ENCODE peak calls at places on chromosomes 13 and 19, in seven cellular contexts. B is brain microvascular endothelial cell, E is HL-60, J is cardiac fibroblast, U is cardiac muscle cell, C is AG10803, W is astrocyte. F is an unnamed sample.
A peak's percentile ranks its signal among the peaks of the same experiment; 100 is the strongest.

GRCh38 chr13:67045357-67045756 is 184.8 kb downstream of the PCDH9 start:
- DNase-seq in B (no peak), E (no peak), J (no peak), U (no peak), C (no peak), W (no peak), F (no peak)

GRCh38 chr13:95898256-95898655 is 154.9 kb downstream of the UGGT2 start:
- DNase-seq in B (no peak), E (no peak), J (no peak), U (no peak), C (no peak), W (peak; percentile 14), F (no peak)

GRCh38 chr19:41427647-41428480 is 690 bp upstream of the B3GNT8 start:
- DNase-seq in B (no peak), E (peak; percentile 86), J (no peak), U (peak; percentile 35), C (peak; percentile 15), W (no peak), F (peak; percentile 52)

GRCh38 chr13:24644051-24644450 is 36.2 kb upstream of the ATP12A start:
- DNase-seq in B (peak; percentile 61), E (no peak), J (peak; percentile 57), U (peak; percentile 83), C (peak; percentile 39), W (peak; percentile 45), F (no peak)

GRCh38 chr13:97249093-97249787 is 27.1 kb downstream of the MBNL2 start:
- DNase-seq in B (no peak), E (no peak), J (peak; percentile 86), U (peak; percentile 66), C (no peak), W (no peak), F (no peak)

GRCh38 chr13:110015253-110015652 is 228.9 kb upstream of the IRS2 start:
- DNase-seq in B (no peak), E (no peak), J (no peak), U (peak; percentile 6), C (no peak), W (peak; percentile 42), F (no peak)

GRCh38 chr19:29978139-29978538 is 36.1 kb downstream of the URI1 start:
- DNase-seq in B (no peak), E (no peak), J (no peak), U (no peak), C (no peak), W (no peak), F (no peak)

GRCh38 chr13:33349314-33349995 is 63.9 kb upstream of the STARD13 start:
- DNase-seq in B (peak; percentile 5), E (no peak), J (no peak), U (no peak), C (no peak), W (no peak), F (peak; percentile 16)

GRCh38 chr19:2189880-2190279 is 26.1 kb downstream of the DOT1L start:
- DNase-seq in B (no peak), E (no peak), J (no peak), U (no peak), C (no peak), W (no peak), F (no peak)

GRCh38 chr13:51453959-51454703 is 1.3 kb upstream of the INTS6 start:
- DNase-seq in B (no peak), E (peak; percentile 52), J (no peak), U (no peak), C (peak; percentile 8), W (no peak), F (peak; percentile 23)

GRCh38 chr19:40954573-40954972 is 36.5 kb upstream of the CYP2B6 start:
- DNase-seq in B (no peak), E (no peak), J (peak; percentile 5), U (no peak), C (no peak), W (no peak), F (peak; percentile 28)

GRCh38 chr19:27748551-27749152 is 1464.3 kb downstream of the UQCRFS1 start:
- DNase-seq in B (no peak), E (no peak), J (no peak), U (no peak), C (no peak), W (no peak), F (no peak)

GRCh38 chr19:51783373-51783772 is 11.6 kb upstream of the FPR3 start:
- DNase-seq in B (peak; percentile 8), E (peak; percentile 78), J (peak; percentile 51), U (peak; percentile 58), C (peak; percentile 28), W (no peak), F (no peak)

GRCh38 chr13:111033172-111034133 is 81.7 kb upstream of the ARHGEF7 start:
- DNase-seq in B (no peak), E (no peak), J (no peak), U (no peak), C (peak; percentile 25), W (no peak), F (no peak)

GRCh38 chr19:40599331-40600085 is 1.7 kb upstream of the LTBP4 start:
- DNase-seq in B (no peak), E (no peak), J (no peak), U (no peak), C (no peak), W (no peak), F (no peak)

GRCh38 chr13:99926014-99926731 is 45.4 kb downstream of the ZIC5 start:
- DNase-seq in B (peak; percentile 3), E (no peak), J (no peak), U (no peak), C (peak; percentile 25), W (peak; percentile 12), F (no peak)

GRCh38 chr13:43136940-43137574 is 113.7 kb downstream of the DNAJC15 start:
- DNase-seq in B (no peak), E (no peak), J (no peak), U (no peak), C (no peak), W (no peak), F (peak; percentile 55)

GRCh38 chr19:55278391-55279135 is 1.3 kb downstream of the HSPBP1 start:
- DNase-seq in B (no peak), E (no peak), J (no peak), U (no peak), C (no peak), W (no peak), F (no peak)

GRCh38 chr13:46908511-46908910 is 11.7 kb upstream of the HTR2A start:
- DNase-seq in B (no peak), E (no peak), J (peak; percentile 72), U (peak; percentile 76), C (peak; percentile 99), W (peak; percentile 84), F (no peak)

GRCh38 chr19:14511245-14511625 is 7.0 kb downstream of the DNAJB1 start:
- DNase-seq in B (no peak), E (no peak), J (no peak), U (no peak), C (no peak), W (no peak), F (no peak)

GRCh38 chr13:64633948-64634347 is 2596.2 kb downstream of the PCDH9 start:
- DNase-seq in B (no peak), E (no peak), J (no peak), U (no peak), C (no peak), W (peak; percentile 46), F (no peak)

GRCh38 chr13:95212962-95213850 is 88.0 kb downstream of the ABCC4 start:
- DNase-seq in B (no peak), E (peak; percentile 42), J (no peak), U (no peak), C (no peak), W (no peak), F (no peak)

GRCh38 chr13:58472483-58472882 is 840.9 kb downstream of the PCDH17 start:
- DNase-seq in B (no peak), E (no peak), J (no peak), U (no peak), C (no peak), W (no peak), F (no peak)

GRCh38 chr19:7492142-7493055 is 3.6 kb upstream of the PEX11G start:
- DNase-seq in B (no peak), E (peak; percentile 97), J (peak; percentile 56), U (peak; percentile 78), C (peak; percentile 77), W (no peak), F (no peak)

GRCh38 chr13:19673473-19674430 is 40.3 kb downstream of the MPHOSPH8 start:
- DNase-seq in B (no peak), E (no peak), J (peak; percentile 47), U (peak; percentile 37), C (no peak), W (no peak), F (no peak)

GRCh38 chr19:3132971-3133792 is 2.7 kb upstream of the GNA15 start:
- DNase-seq in B (peak; percentile 54), E (peak; percentile 95), J (no peak), U (peak; percentile 29), C (peak; percentile 82), W (peak; percentile 32), F (no peak)

GRCh38 chr19:51456541-51457290 is 1.5 kb downstream of the SIGLEC8 start:
- DNase-seq in B (no peak), E (no peak), J (no peak), U (no peak), C (no peak), W (no peak), F (no peak)

GRCh38 chr13:103883152-103883551 is 816.9 kb upstream of the SLC10A2 start:
- DNase-seq in B (peak; percentile 99), E (peak; percentile 49), J (peak; percentile 92), U (peak; percentile 95), C (peak; percentile 82), W (peak; percentile 92), F (peak; percentile 72)
- TF ChIP-seq CTCF in B (peak; percentile 78), E (no peak), J (peak; percentile 68), U (peak; percentile 72), C (peak; percentile 48), W (peak; percentile 78), F (peak; percentile 37)

DNA sequence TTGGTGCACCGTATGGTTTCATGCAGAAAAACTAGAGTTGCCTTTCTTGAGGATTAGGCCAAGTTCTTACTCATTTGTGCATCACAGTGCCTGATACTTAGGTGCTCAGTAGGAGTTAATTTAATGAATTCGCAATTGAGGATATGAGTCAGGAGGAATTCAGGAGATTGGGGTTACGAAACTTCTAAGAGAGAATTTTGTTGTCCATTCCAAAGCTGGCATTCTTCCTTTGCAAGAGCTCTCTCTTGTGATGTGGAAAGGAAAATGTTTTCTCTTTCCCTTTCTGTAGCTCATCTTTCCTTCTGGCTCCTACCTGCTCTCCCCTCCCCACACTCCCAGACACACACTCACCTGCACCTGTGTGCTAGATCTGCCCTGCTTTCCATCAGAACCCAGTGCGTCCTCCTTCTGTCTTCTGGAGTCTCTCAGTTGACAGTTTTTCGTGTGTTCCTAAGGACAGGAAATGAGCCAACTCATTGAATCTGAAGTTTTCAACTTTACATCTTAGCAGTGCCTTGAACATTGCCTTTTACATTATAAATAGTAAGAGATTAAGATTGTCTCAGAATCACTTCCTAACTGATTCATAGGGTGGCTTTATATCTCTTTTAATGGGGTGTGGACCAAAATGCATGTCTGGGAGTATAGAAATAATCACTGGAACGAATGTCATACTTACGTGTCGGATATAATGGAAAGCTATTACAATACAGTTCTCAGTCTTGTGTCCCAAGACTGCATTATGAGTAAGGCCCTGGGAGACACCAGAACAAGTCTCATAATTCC is 19.7 kb upstream of the ERCC5 start:
- DNase-seq in B (peak; percentile 59), E (no peak), J (peak; percentile 95), U (peak; percentile 95), C (peak; percentile 95), W (peak; percentile 94), F (no peak)
- TF ChIP-seq CTCF in B (no peak), E (no peak), J (no peak), U (peak; percentile 12), C (peak; percentile 36), W (no peak), F (no peak)

GRCh38 chr19:43595999-43596841 is at the start of the genes IRGQ and ZNF576:
- DNase-seq in B (peak; percentile 99), E (peak; percentile 100), J (peak; percentile 100), U (peak; percentile 100), C (peak; percentile 98), W (peak; percentile 92), F (peak; percentile 100)
- TF ChIP-seq CTCF in B (no peak), E (no peak), J (no peak), U (no peak), C (peak; percentile 12), W (no peak), F (no peak)

GRCh38 chr19:45885556-45886426 is at the start of gene IRF2BP1:
- DNase-seq in B (peak; percentile 88), E (peak; percentile 95), J (peak; percentile 95), U (peak; percentile 95), C (peak; percentile 92), W (peak; percentile 83), F (peak; percentile 94)
- TF ChIP-seq CTCF in B (no peak), E (no peak), J (no peak), U (no peak), C (no peak), W (no peak), F (no peak)